ENCODE peak calls at places on chromosomes 12 and 14, in eight cellular contexts. S, Z, K, E, Q, M, D and O are unnamed samples.

GRCh38 chr12:65510584-65511050 is 232.1 kb downstream of the MSRB3 start:
- DNase-seq in S (peak; percentile 80), Z (peak; percentile 73), K (peak; percentile 70), E (peak; percentile 72), Q (peak; percentile 80), M (no peak), D (no peak), O (no peak)

GRCh38 chr14:84410344-84410743 is 1119.6 kb upstream of the FLRT2 start:
- DNase-seq in S (no peak), Z (no peak), K (no peak), E (no peak), Q (no peak), M (no peak), D (no peak), O (no peak)

GRCh38 chr12:44379827-44380226 is 496.3 kb downstream of the NELL2 start:
- DNase-seq in S (no peak), Z (no peak), K (no peak), E (no peak), Q (peak; percentile 60), M (no peak), D (no peak), O (no peak)

GRCh38 chr14:76774471-76775158 is 13.3 kb downstream of the VASH1 start:
- DNase-seq in S (no peak), Z (no peak), K (no peak), E (no peak), Q (no peak), M (no peak), D (no peak), O (no peak)

GRCh38 chr12:111443086-111443485 is 37.4 kb downstream of the SH2B3 start:
- DNase-seq in S (no peak), Z (peak; percentile 59), K (no peak), E (no peak), Q (no peak), M (no peak), D (no peak), O (no peak)

GRCh38 chr12:116406529-116406928 is 129.0 kb upstream of the MED13L start:
- DNase-seq in S (peak; percentile 83), Z (peak; percentile 95), K (peak; percentile 88), E (peak; percentile 94), Q (peak; percentile 65), M (no peak), D (peak; percentile 76), O (no peak)

GRCh38 chr12:48601013-48601756 is 31.3 kb upstream of the LALBA start:
- DNase-seq in S (no peak), Z (no peak), K (peak; percentile 8), E (peak; percentile 21), Q (peak; percentile 80), M (no peak), D (no peak), O (no peak)

GRCh38 chr12:61996717-61997116 is 263.5 kb upstream of the USP15 start:
- DNase-seq in S (no peak), Z (no peak), K (no peak), E (no peak), Q (no peak), M (no peak), D (no peak), O (no peak)

GRCh38 chr14:34479694-34480093 is 17.7 kb upstream of the SPTSSA start:
- DNase-seq in S (no peak), Z (no peak), K (no peak), E (no peak), Q (no peak), M (no peak), D (no peak), O (no peak)

GRCh38 chr12:64611430-64612286 is 1.4 kb downstream of the RASSF3 start:
- DNase-seq in S (peak; percentile 60), Z (peak; percentile 79), K (peak; percentile 71), E (peak; percentile 30), Q (no peak), M (no peak), D (no peak), O (peak; percentile 53)

GRCh38 chr14:30603402-30603801 is 18.7 kb upstream of the SCFD1 start:
- DNase-seq in S (no peak), Z (no peak), K (no peak), E (no peak), Q (no peak), M (no peak), D (no peak), O (no peak)

GRCh38 chr14:94384342-94384741 is 4.1 kb downstream of the SERPINA1 start:
- DNase-seq in S (peak; percentile 48), Z (no peak), K (no peak), E (no peak), Q (no peak), M (no peak), D (no peak), O (no peak)

GRCh38 chr14:22849212-22849819 is 12.9 kb downstream of the MMP14 start:
- DNase-seq in S (no peak), Z (peak; percentile 84), K (no peak), E (no peak), Q (peak; percentile 48), M (no peak), D (peak; percentile 50), O (no peak)

GRCh38 chr14:23114669-23115491 is 4.2 kb downstream of the CEBPE start:
- DNase-seq in S (no peak), Z (peak; percentile 75), K (peak; percentile 97), E (peak; percentile 32), Q (no peak), M (no peak), D (no peak), O (no peak)

GRCh38 chr14:38138581-38139138 is 69.0 kb upstream of the SSTR1 start:
- DNase-seq in S (no peak), Z (no peak), K (peak; percentile 26), E (peak; percentile 20), Q (no peak), M (no peak), D (no peak), O (no peak)

GRCh38 chr12:113152835-113153814 is 3.6 kb downstream of the CFAP73 start:
- DNase-seq in S (peak; percentile 75), Z (peak; percentile 90), K (peak; percentile 70), E (peak; percentile 82), Q (peak; percentile 87), M (no peak), D (peak; percentile 66), O (peak; percentile 64)

GRCh38 chr12:117192057-117192456 is 1.8 kb upstream of the FBXO21 start:
- DNase-seq in S (no peak), Z (no peak), K (no peak), E (peak; percentile 31), Q (peak; percentile 52), M (no peak), D (no peak), O (no peak)

GRCh38 chr12:19575307-19576243 is 136.3 kb downstream of the AEBP2 start:
- DNase-seq in S (peak; percentile 38), Z (no peak), K (peak; percentile 60), E (peak; percentile 94), Q (no peak), M (no peak), D (no peak), O (no peak)

GRCh38 chr12:92462049-92462448 is 240.7 kb upstream of the PLEKHG7 start:
- DNase-seq in S (no peak), Z (no peak), K (no peak), E (no peak), Q (no peak), M (no peak), D (no peak), O (no peak)

GRCh38 chr14:84850595-84850994 is 679.3 kb upstream of the FLRT2 start:
- DNase-seq in S (no peak), Z (no peak), K (no peak), E (no peak), Q (no peak), M (no peak), D (no peak), O (no peak)

GRCh38 chr12:5022465-5023061 is 21.1 kb upstream of the KCNA5 start:
- DNase-seq in S (peak; percentile 35), Z (no peak), K (peak; percentile 47), E (peak; percentile 11), Q (peak; percentile 80), M (no peak), D (no peak), O (peak; percentile 10)

DNA sequence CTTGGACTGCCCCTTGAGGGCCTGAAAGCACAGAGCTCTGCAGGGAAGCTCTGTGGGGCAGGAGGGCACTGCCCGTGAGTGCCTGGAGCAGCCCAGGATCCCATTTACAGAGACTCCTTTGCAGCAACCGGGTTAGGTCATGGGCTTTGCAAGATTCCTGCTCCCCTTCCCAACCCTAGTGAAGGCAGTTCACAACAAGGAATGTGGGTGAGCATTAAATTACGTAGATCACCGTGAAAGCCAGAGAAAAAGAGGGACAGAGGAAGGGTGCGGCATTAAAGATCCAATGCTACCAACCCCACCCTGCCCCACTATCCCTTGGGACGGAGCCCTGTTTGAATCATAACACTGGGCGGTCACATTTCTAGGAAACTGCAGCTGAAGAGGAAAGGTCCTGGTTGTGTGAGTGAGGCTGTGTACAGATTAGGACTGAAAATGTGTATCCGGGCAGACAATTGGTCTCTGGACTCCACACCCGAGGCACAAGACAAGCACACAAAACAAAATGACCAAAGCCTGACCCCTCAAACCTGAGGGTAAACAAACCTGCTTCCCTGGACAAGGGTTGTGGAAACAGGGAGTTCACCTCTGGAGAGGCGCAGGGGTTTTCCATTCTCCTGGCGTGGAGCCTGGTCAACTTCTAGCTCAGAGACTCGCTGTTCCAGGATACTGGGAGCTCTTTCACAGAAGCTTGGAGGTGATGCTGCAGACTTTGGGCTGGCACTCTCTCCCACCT is 16.8 kb downstream of the NINJ2 start:
- DNase-seq in S (peak; percentile 85), Z (no peak), K (no peak), E (no peak), Q (no peak), M (no peak), D (no peak), O (no peak)
- H3K4me3 ChIP-seq in S (no peak overlapping the region), Z (no peak overlapping the region), K (no peak overlapping the region), E (no peak overlapping the region), Q (no peak overlapping the region), M (no peak overlapping the region), D (no peak overlapping the region), O (no peak overlapping the region)

DNA sequence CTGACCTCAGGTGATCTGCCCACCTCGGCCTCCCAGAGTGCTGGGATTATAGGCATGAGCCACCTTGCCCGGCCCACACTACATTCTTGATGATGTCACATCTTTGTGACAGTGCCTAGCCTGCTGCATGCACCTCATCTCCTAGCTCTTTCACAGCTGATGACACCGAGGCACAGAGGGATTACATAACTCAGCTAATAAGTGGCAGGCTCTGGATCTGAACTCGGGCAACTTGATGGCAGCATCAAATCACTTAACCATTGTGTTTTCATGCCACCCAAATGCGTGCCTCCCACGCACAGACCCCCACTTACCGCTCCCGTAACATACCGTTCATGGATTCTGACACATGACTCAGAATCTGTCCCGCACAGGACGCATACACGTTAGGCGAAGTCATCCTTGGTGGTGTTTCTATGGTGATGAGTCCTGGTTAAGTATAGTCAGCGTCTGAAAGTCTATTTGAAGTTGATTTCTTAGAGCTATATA is 7.4 kb downstream of the TMEM120B start:
- DNase-seq in S (no peak), Z (no peak), K (peak; percentile 65), E (peak; percentile 52), Q (no peak), M (no peak), D (no peak), O (no peak)
- H3K27ac ChIP-seq in S (no peak overlapping the region), Z (no peak overlapping the region), K (peak overlapping the region; percentile 68), E (no peak overlapping the region), Q (no peak overlapping the region), M (no peak overlapping the region), D (no peak overlapping the region), O (no peak overlapping the region)

GRCh38 chr14:68476212-68476964 is 316.5 kb downstream of the ZFP36L1 start:
- DNase-seq in S (peak; percentile 63), Z (peak; percentile 79), K (peak; percentile 94), E (peak; percentile 60), Q (peak; percentile 24), M (no peak), D (no peak), O (no peak)
- H3K4me1 ChIP-seq in S (no peaks in the 10 kb centered on the region), Z (peaks cover 15% of the 10 kb centered on the region), K (peaks cover 13% of the 10 kb centered on the region), E (peaks cover 22% of the 10 kb centered on the region), Q (peaks cover 28% of the 10 kb centered on the region), M (peaks cover 25% of the 10 kb centered on the region), D (peaks cover 7% of the 10 kb centered on the region), O (peaks cover 6% of the 10 kb centered on the region)

GRCh38 chr12:108646597-108647190 is 13.0 kb upstream of the SELPLG start:
- DNase-seq in S (no peak), Z (no peak), K (peak; percentile 50), E (no peak), Q (no peak), M (no peak), D (no peak), O (no peak)
- H3K4me3 ChIP-seq in S (no peak overlapping the region), Z (no peak overlapping the region), K (no peak overlapping the region), E (no peak overlapping the region), Q (no peak overlapping the region), M (no peak overlapping the region), D (no peak overlapping the region), O (no peak overlapping the region)